ENCODE peak calls at places on chromosome 4, in six cellular contexts. One of them, this sample, is unnamed.

GRCh38 chr4:101527186-101527585 is 179.9 kb upstream of the PPP3CA start:
- DNase-seq in mesenchymal stem cell: no peak
- DNase-seq in IMR-90: no peak
- DNase-seq in H1: no peak
- DNase-seq in H9: no peak
- DNase-seq in neuronal stem cell: no peak
- DNase-seq in this sample: no peak

GRCh38 chr4:8177956-8178355 is 19.3 kb upstream of the ABLIM2 start:
- DNase-seq in H9: no peak
- DNase-seq in mesenchymal stem cell: no peak
- DNase-seq in IMR-90: no peak
- DNase-seq in H1: no peak
- DNase-seq in neuronal stem cell: no peak
- DNase-seq in this sample: no peak

GRCh38 chr4:42558156-42558555 is 98.7 kb downstream of the ATP8A1 start:
- DNase-seq in H9: no peak
- DNase-seq in mesenchymal stem cell: no peak
- DNase-seq in H1: no peak
- DNase-seq in IMR-90: no peak
- DNase-seq in neuronal stem cell: no peak
- DNase-seq in this sample: no peak

GRCh38 chr4:84994280-84994679 is 27.8 kb upstream of the WDFY3 start:
- DNase-seq in neuronal stem cell: no peak
- DNase-seq in IMR-90: no peak
- DNase-seq in mesenchymal stem cell: peak; percentile 6
- DNase-seq in H9: peak; percentile 37
- DNase-seq in H1: no peak
- DNase-seq in this sample: peak; percentile 2

GRCh38 chr4:105895609-105896460 is 564 bp downstream of the NPNT start:
- DNase-seq in mesenchymal stem cell: peak; percentile 46
- DNase-seq in neuronal stem cell: peak; percentile 37
- DNase-seq in H1: no peak
- DNase-seq in IMR-90: no peak
- DNase-seq in H9: peak; percentile 45
- DNase-seq in this sample: no peak

GRCh38 chr4:101191302-101192098 is 155.8 kb downstream of the PPP3CA start:
- DNase-seq in neuronal stem cell: no peak
- DNase-seq in mesenchymal stem cell: peak; percentile 92
- DNase-seq in H1: no peak
- DNase-seq in IMR-90: peak; percentile 92
- DNase-seq in H9: peak; percentile 61
- DNase-seq in this sample: no peak

GRCh38 chr4:176363072-176363471 is 43.3 kb downstream of the SPCS3 start:
- DNase-seq in H9: no peak
- DNase-seq in H1: no peak
- DNase-seq in mesenchymal stem cell: no peak
- DNase-seq in neuronal stem cell: no peak
- DNase-seq in IMR-90: no peak
- DNase-seq in this sample: no peak

GRCh38 chr4:13102344-13102743 is 381.8 kb downstream of the RAB28 start:
- DNase-seq in neuronal stem cell: no peak
- DNase-seq in H1: no peak
- DNase-seq in mesenchymal stem cell: no peak
- DNase-seq in H9: no peak
- DNase-seq in IMR-90: no peak
- DNase-seq in this sample: no peak

GRCh38 chr4:61044837-61045236 is 155.3 kb upstream of the ADGRL3 start:
- DNase-seq in H9: no peak
- DNase-seq in H1: no peak
- DNase-seq in IMR-90: no peak
- DNase-seq in mesenchymal stem cell: no peak
- DNase-seq in neuronal stem cell: no peak
- DNase-seq in this sample: no peak

GRCh38 chr4:16457944-16458343 is 231.7 kb upstream of the TAPT1 start:
- DNase-seq in H9: no peak
- DNase-seq in neuronal stem cell: no peak
- DNase-seq in H1: no peak
- DNase-seq in IMR-90: peak; percentile 33
- DNase-seq in mesenchymal stem cell: no peak
- DNase-seq in this sample: peak; percentile 11

GRCh38 chr4:147683172-147683571 is 791 bp downstream of the PRMT9 start:
- DNase-seq in H9: no peak
- DNase-seq in H1: no peak
- DNase-seq in neuronal stem cell: no peak
- DNase-seq in mesenchymal stem cell: peak; percentile 57
- DNase-seq in IMR-90: peak; percentile 32
- DNase-seq in this sample: peak; percentile 53

GRCh38 chr4:163164591-163164990 is 2.1 kb downstream of the NAF1 start:
- DNase-seq in neuronal stem cell: no peak
- DNase-seq in mesenchymal stem cell: peak; percentile 67
- DNase-seq in H1: no peak
- DNase-seq in IMR-90: no peak
- DNase-seq in H9: no peak
- DNase-seq in this sample: peak; percentile 31

GRCh38 chr4:30946288-30946687 is 226.1 kb downstream of the PCDH7 start:
- DNase-seq in H9: no peak
- DNase-seq in mesenchymal stem cell: no peak
- DNase-seq in H1: no peak
- DNase-seq in neuronal stem cell: no peak
- DNase-seq in IMR-90: no peak
- DNase-seq in this sample: no peak

GRCh38 chr4:48970471-48970921 is 15.6 kb upstream of the CWH43 start:
- DNase-seq in H1: no peak
- DNase-seq in IMR-90: peak; percentile 84
- DNase-seq in H9: no peak
- DNase-seq in mesenchymal stem cell: peak; percentile 69
- DNase-seq in neuronal stem cell: no peak
- DNase-seq in this sample: peak; percentile 35

GRCh38 chr4:75498041-75498440 is 16.2 kb downstream of the RCHY1 start:
- DNase-seq in mesenchymal stem cell: no peak
- DNase-seq in neuronal stem cell: no peak
- DNase-seq in H9: no peak
- DNase-seq in H1: no peak
- DNase-seq in IMR-90: no peak
- DNase-seq in this sample: no peak

GRCh38 chr4:4693258-4693657 is 151.4 kb upstream of the STX18 start:
- DNase-seq in mesenchymal stem cell: peak; percentile 46
- DNase-seq in IMR-90: no peak
- DNase-seq in H1: no peak
- DNase-seq in neuronal stem cell: no peak
- DNase-seq in H9: no peak
- DNase-seq in this sample: no peak

GRCh38 chr4:102429553-102429952 is 71.6 kb upstream of the NFKB1 start:
- DNase-seq in IMR-90: peak; percentile 75
- DNase-seq in H1: no peak
- DNase-seq in H9: no peak
- DNase-seq in neuronal stem cell: no peak
- DNase-seq in mesenchymal stem cell: peak; percentile 68
- DNase-seq in this sample: peak; percentile 93

GRCh38 chr4:119721878-119722277 is 93.3 kb upstream of the PDE5A start:
- DNase-seq in IMR-90: no peak
- DNase-seq in H9: no peak
- DNase-seq in neuronal stem cell: no peak
- DNase-seq in mesenchymal stem cell: no peak
- DNase-seq in H1: no peak
- DNase-seq in this sample: peak; percentile 5

GRCh38 chr4:157447195-157447594 is 226.7 kb downstream of the GRIA2 start:
- DNase-seq in IMR-90: no peak
- DNase-seq in H9: no peak
- DNase-seq in H1: no peak
- DNase-seq in mesenchymal stem cell: no peak
- DNase-seq in neuronal stem cell: no peak
- DNase-seq in this sample: no peak

GRCh38 chr4:122997463-122998101 is 75.2 kb upstream of the NUDT6 start:
- DNase-seq in IMR-90: no peak
- DNase-seq in mesenchymal stem cell: peak; percentile 5
- DNase-seq in H9: no peak
- DNase-seq in neuronal stem cell: no peak
- DNase-seq in H1: no peak
- DNase-seq in this sample: no peak

GRCh38 chr4:70471897-70472296 is at the start of gene MUC7:
- DNase-seq in neuronal stem cell: no peak
- DNase-seq in mesenchymal stem cell: no peak
- DNase-seq in H1: no peak
- DNase-seq in H9: no peak
- DNase-seq in IMR-90: no peak
- DNase-seq in this sample: no peak

GRCh38 chr4:184094532-184095192 is 123.0 kb downstream of the ENPP6 start:
- DNase-seq in neuronal stem cell: no peak
- DNase-seq in IMR-90: no peak
- DNase-seq in H1: no peak
- DNase-seq in mesenchymal stem cell: no peak
- DNase-seq in H9: no peak
- DNase-seq in this sample: peak; percentile 23

GRCh38 chr4:1775731-1776500 is 17.2 kb upstream of the FGFR3 start:
- DNase-seq in IMR-90: no peak
- DNase-seq in neuronal stem cell: no peak
- DNase-seq in mesenchymal stem cell: no peak
- DNase-seq in H9: no peak
- DNase-seq in H1: no peak
- DNase-seq in this sample: peak; percentile 81

GRCh38 chr4:93759506-93759905 is 69.0 kb upstream of the ATOH1 start:
- DNase-seq in H1: no peak
- DNase-seq in mesenchymal stem cell: no peak
- DNase-seq in H9: no peak
- DNase-seq in IMR-90: no peak
- DNase-seq in neuronal stem cell: no peak
- DNase-seq in this sample: peak; percentile 11

GRCh38 chr4:108947526-108947925 is 184.7 kb upstream of the ETNPPL start:
- DNase-seq in mesenchymal stem cell: no peak
- DNase-seq in neuronal stem cell: no peak
- DNase-seq in H1: no peak
- DNase-seq in H9: no peak
- DNase-seq in IMR-90: no peak
- DNase-seq in this sample: no peak

GRCh38 chr4:39638358-39639239 is at the start of gene SMIM14:
- DNase-seq in neuronal stem cell: peak; percentile 95
- DNase-seq in H1: peak; percentile 94
- DNase-seq in H9: peak; percentile 98
- DNase-seq in IMR-90: peak; percentile 98
- DNase-seq in mesenchymal stem cell: peak; percentile 99
- DNase-seq in this sample: peak; percentile 99
- H3K4ac ChIP-seq in neuronal stem cell: peak within 1 kb of the TSS; percentile 68
- H3K4ac ChIP-seq in H1: peak within 1 kb of the TSS; percentile 17
- H3K4ac ChIP-seq in H9: peak within 1 kb of the TSS; percentile 84
- H3K4ac ChIP-seq in IMR-90: peak within 1 kb of the TSS; percentile 89
- H3K4ac ChIP-seq in mesenchymal stem cell: peak within 1 kb of the TSS; percentile 78
- H3K4ac ChIP-seq in this sample: peak within 1 kb of the TSS; percentile 66

GRCh38 chr4:128540122-128540521 is 252.5 kb upstream of the PGRMC2 start:
- DNase-seq in IMR-90: no peak
- DNase-seq in H9: no peak
- DNase-seq in H1: no peak
- DNase-seq in mesenchymal stem cell: no peak
- DNase-seq in neuronal stem cell: no peak
- DNase-seq in this sample: no peak
- H2AFZ ChIP-seq in IMR-90: no peak overlapping the region
- H2AFZ ChIP-seq in H9: no peak overlapping the region
- H2AFZ ChIP-seq in H1: no peak overlapping the region
- H2AFZ ChIP-seq in mesenchymal stem cell: no peak overlapping the region
- H2AFZ ChIP-seq in neuronal stem cell: no peak overlapping the region
- H2AFZ ChIP-seq in this sample: no peak overlapping the region

GRCh38 chr4:72899214-72899613 is 170.3 kb downstream of the COX18 start:
- DNase-seq in mesenchymal stem cell: no peak
- DNase-seq in neuronal stem cell: no peak
- DNase-seq in H1: no peak
- DNase-seq in H9: no peak
- DNase-seq in IMR-90: no peak
- DNase-seq in this sample: peak; percentile 90
- H3K4ac ChIP-seq in mesenchymal stem cell: no peak overlapping the region
- H3K4ac ChIP-seq in neuronal stem cell: no peak overlapping the region
- H3K4ac ChIP-seq in H1: no peak overlapping the region
- H3K4ac ChIP-seq in H9: no peak overlapping the region
- H3K4ac ChIP-seq in IMR-90: no peak overlapping the region
- H3K4ac ChIP-seq in this sample: no peak overlapping the region

DNA sequence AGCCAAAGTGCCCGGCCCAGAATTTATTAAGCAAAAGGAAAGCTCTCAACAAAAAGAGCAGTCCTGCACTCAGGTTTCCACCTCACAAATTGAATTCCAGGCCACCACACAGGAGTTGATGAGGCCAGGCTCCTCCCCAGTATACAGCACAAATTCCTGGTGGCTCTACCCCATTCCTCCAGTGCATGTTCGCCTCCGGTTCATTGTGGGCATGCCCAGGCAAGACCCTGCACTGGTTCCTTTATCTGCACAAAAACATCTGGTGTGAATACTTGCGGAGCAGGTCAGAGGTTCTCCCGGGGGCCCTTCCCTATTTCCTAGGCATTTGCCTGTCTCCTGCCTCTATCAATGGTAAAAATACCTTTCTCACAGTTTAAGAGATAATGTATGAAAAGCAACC is 195.2 kb upstream of the ANXA10 start:
- DNase-seq in IMR-90: peak; percentile 63
- DNase-seq in H1: peak; percentile 38
- DNase-seq in H9: peak; percentile 89
- DNase-seq in neuronal stem cell: peak; percentile 68
- DNase-seq in mesenchymal stem cell: peak; percentile 30
- DNase-seq in this sample: peak; percentile 79
- H2AFZ ChIP-seq in IMR-90: peak overlapping the region; percentile 87
- H2AFZ ChIP-seq in H1: peak overlapping the region; percentile 12
- H2AFZ ChIP-seq in H9: no peak overlapping the region
- H2AFZ ChIP-seq in neuronal stem cell: peak overlapping the region; percentile 54
- H2AFZ ChIP-seq in mesenchymal stem cell: peak overlapping the region; percentile 61
- H2AFZ ChIP-seq in this sample: no peak overlapping the region

DNA sequence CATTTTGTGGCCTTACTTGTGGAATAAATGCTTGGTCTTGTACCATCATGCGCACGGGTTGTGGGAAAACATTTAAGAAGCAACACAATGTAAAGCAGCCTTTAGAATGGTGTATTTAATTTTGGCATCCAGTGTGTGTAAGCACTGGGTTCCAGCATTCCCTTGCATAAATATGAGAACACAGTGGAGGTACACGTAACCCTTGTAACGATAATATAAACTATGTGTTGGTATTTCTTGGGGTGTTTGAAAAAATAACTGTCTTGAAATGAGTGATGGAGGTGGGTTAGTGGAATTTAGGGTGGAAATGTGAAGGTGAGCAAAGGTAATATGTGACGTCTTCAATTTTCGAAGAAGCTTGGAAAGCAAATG is 2.1 kb downstream of the DCUN1D4 start:
- DNase-seq in IMR-90: no peak
- DNase-seq in mesenchymal stem cell: no peak
- DNase-seq in neuronal stem cell: no peak
- DNase-seq in H9: no peak
- DNase-seq in H1: no peak
- DNase-seq in this sample: no peak
- H3K4ac ChIP-seq in IMR-90: peak overlapping the region; percentile 63
- H3K4ac ChIP-seq in mesenchymal stem cell: no peak overlapping the region
- H3K4ac ChIP-seq in neuronal stem cell: no peak overlapping the region
- H3K4ac ChIP-seq in H9: no peak overlapping the region
- H3K4ac ChIP-seq in H1: no peak overlapping the region
- H3K4ac ChIP-seq in this sample: no peak overlapping the region